ENCODE peak calls at places on chromosomes 11 and 22, in ten cellular contexts. C is fibroblast of lung, N is tibial nerve, W is cardiac septum, Y is KBM-7, J is A549, A is iPS-NIHi11, I is GM04503, Q is OCI-LY7, O is sciatic nerve. B is an unnamed sample.

GRCh38 chr11:80899381-80899780 is 1458.6 kb upstream of the TENM4 start:
- DNase-seq in Y (no peak), J (no peak), A (no peak), N (no peak), C (peak; percentile 87), W (no peak), I (no peak), Q (no peak), O (no peak), B (no peak)

GRCh38 chr22:39299829-39300178 is 19.6 kb downstream of the RPL3 start:
- DNase-seq in O (no peak), J (no peak), N (no peak), I (no peak), C (peak; percentile 47), A (no peak), Y (no peak), W (no peak), Q (peak; percentile 65), B (no peak)

GRCh38 chr11:109112748-109113378 is 309.1 kb upstream of the C11orf87 start:
- DNase-seq in J (no peak), N (no peak), W (no peak), C (no peak), I (no peak), Y (no peak), A (no peak), O (no peak), Q (no peak), B (peak; percentile 82)

GRCh38 chr11:108559340-108559739 is 34.2 kb downstream of the EXPH5 start:
- DNase-seq in J (no peak), O (no peak), W (no peak), Y (peak; percentile 4), C (peak; percentile 71), A (no peak), N (no peak), I (peak; percentile 55), Q (no peak), B (no peak)

GRCh38 chr11:119307974-119308373 is 9.0 kb downstream of the MCAM start:
- DNase-seq in A (no peak), Q (no peak), N (no peak), J (no peak), C (no peak), W (no peak), Y (no peak), I (no peak), O (no peak), B (no peak)

GRCh38 chr11:78080818-78081495 is 1.3 kb upstream of the NDUFC2 start:
- DNase-seq in C (peak; percentile 60), W (no peak), I (peak; percentile 34), Y (peak; percentile 39), O (no peak), N (no peak), J (no peak), A (no peak), Q (no peak), B (no peak)

GRCh38 chr11:78595431-78596130 is 20.9 kb upstream of the NARS2 start:
- DNase-seq in O (no peak), Q (no peak), Y (no peak), A (no peak), C (peak; percentile 41), I (peak; percentile 20), N (no peak), J (no peak), W (no peak), B (no peak)

GRCh38 chr11:34165786-34166557 is 60.5 kb downstream of the NAT10 start:
- DNase-seq in I (no peak), A (peak; percentile 60), N (no peak), Y (no peak), W (no peak), Q (no peak), C (no peak), J (no peak), O (no peak), B (no peak)

GRCh38 chr11:128422576-128423370 is 164.6 kb downstream of the ETS1 start:
- DNase-seq in C (no peak), N (no peak), Y (no peak), J (no peak), A (no peak), W (no peak), O (no peak), I (no peak), Q (no peak), B (peak; percentile 21)

GRCh38 chr22:37284807-37285355 is 2.6 kb downstream of the CYTH4 start:
- DNase-seq in C (no peak), Y (peak; percentile 99), J (no peak), O (no peak), Q (peak; percentile 85), I (no peak), N (no peak), W (peak; percentile 92), A (no peak), B (no peak)

GRCh38 chr22:37972527-37972926 is 11.8 kb downstream of the SOX10 start:
- DNase-seq in Q (no peak), J (no peak), N (no peak), O (no peak), A (no peak), W (no peak), I (no peak), C (no peak), Y (no peak), B (no peak)

GRCh38 chr11:19938051-19938856 is 222.0 kb downstream of the DBX1 start:
- DNase-seq in A (peak; percentile 81), N (no peak), O (no peak), J (peak; percentile 69), I (no peak), C (peak; percentile 65), Q (peak; percentile 42), Y (peak; percentile 53), W (no peak), B (peak; percentile 61)

GRCh38 chr11:71568707-71569349 is 3.5 kb downstream of the KRTAP5-10 start:
- DNase-seq in I (no peak), C (peak; percentile 29), J (no peak), Y (no peak), N (no peak), A (no peak), Q (no peak), W (no peak), O (no peak), B (no peak)

GRCh38 chr11:86192858-86193257 is 51.7 kb upstream of the EED start:
- DNase-seq in W (no peak), Y (no peak), I (no peak), J (no peak), C (no peak), A (no peak), O (no peak), Q (peak; percentile 30), N (no peak), B (no peak)

GRCh38 chr11:20156876-20157613 is 3.2 kb downstream of the DBX1 start:
- DNase-seq in C (no peak), J (no peak), W (no peak), N (no peak), O (no peak), A (no peak), I (no peak), Y (no peak), Q (no peak), B (no peak)

GRCh38 chr22:27994481-27995331 is 75.7 kb upstream of the PITPNB start:
- DNase-seq in J (no peak), Q (no peak), A (no peak), N (no peak), Y (no peak), C (no peak), W (peak; percentile 55), I (no peak), O (peak; percentile 39), B (no peak)

GRCh38 chr22:38754247-38755154 is 1.3 kb downstream of the SUN2 start:
- DNase-seq in O (no peak), Y (peak; percentile 74), I (no peak), W (peak; percentile 77), J (no peak), A (peak; percentile 79), N (peak; percentile 65), C (peak; percentile 86), Q (peak; percentile 57), B (peak; percentile 43)

GRCh38 chr11:12785901-12786300 is 111.7 kb downstream of the TEAD1 start:
- DNase-seq in Q (no peak), Y (no peak), I (no peak), N (no peak), O (no peak), W (no peak), C (no peak), A (no peak), J (no peak), B (peak; percentile 18)

GRCh38 chr11:113090716-113091577 is 129.7 kb downstream of the NCAM1 start:
- DNase-seq in Y (no peak), J (no peak), C (no peak), I (no peak), N (no peak), A (no peak), Q (no peak), O (no peak), W (no peak), B (no peak)

GRCh38 chr11:110251837-110252236 is 44.6 kb downstream of the RDX start:
- DNase-seq in O (no peak), A (peak; percentile 24), W (no peak), Y (no peak), N (no peak), I (peak; percentile 7), J (peak; percentile 5), C (peak; percentile 43), Q (no peak), B (no peak)

GRCh38 chr22:23778576-23778900 is 5.9 kb downstream of the MMP11 start:
- DNase-seq in N (no peak), J (no peak), O (no peak), C (no peak), Y (no peak), A (no peak), Q (no peak), I (no peak), W (no peak), B (no peak)

GRCh38 chr11:109123811-109124787 is 297.9 kb upstream of the C11orf87 start:
- DNase-seq in J (no peak), C (no peak), N (no peak), W (no peak), I (peak; percentile 7), Y (no peak), A (peak; percentile 61), O (no peak), Q (no peak), B (no peak)

GRCh38 chr11:9895016-9895415 is 231.1 kb downstream of the SWAP70 start:
- DNase-seq in O (no peak), Y (no peak), A (no peak), C (no peak), I (peak; percentile 94), Q (no peak), J (no peak), N (no peak), W (no peak), B (no peak)

GRCh38 chr22:29830585-29830984 is 7.5 kb downstream of the ASCC2 start:
- DNase-seq in I (no peak), A (no peak), N (no peak), J (no peak), W (peak; percentile 81), Y (no peak), O (no peak), C (no peak), Q (no peak), B (no peak)

GRCh38 chr22:25360411-25360810 is 141.0 kb downstream of the CRYBB2 start:
- DNase-seq in N (no peak), Y (no peak), J (no peak), I (no peak), A (no peak), O (no peak), W (peak; percentile 46), C (no peak), Q (no peak), B (no peak)

GRCh38 chr11:29119691-29120328 is 897.0 kb downstream of the KCNA4 start:
- DNase-seq in W (no peak), I (peak; percentile 45), Y (no peak), A (no peak), O (no peak), N (no peak), C (peak; percentile 87), Q (no peak), J (peak; percentile 28), B (no peak)

GRCh38 chr11:6604081-6604626 is 580 bp downstream of the ILK start:
- DNase-seq in Q (peak; percentile 84), W (no peak), I (no peak), J (peak; percentile 47), C (peak; percentile 73), Y (peak; percentile 71), O (no peak), N (peak; percentile 38), A (peak; percentile 42), B (peak; percentile 60)

GRCh38 chr11:119759324-119759723 is 30.3 kb upstream of the NECTIN1 start:
- DNase-seq in N (no peak), Y (no peak), W (no peak), I (no peak), A (no peak), C (peak; percentile 43), J (no peak), Q (no peak), O (no peak), B (no peak)

B was measured in WERI-Rb-1.